ENCODE peak calls at places on chromosomes 6 and 20, in four cellular contexts. One of them, this sample, is unnamed.

GRCh38 chr6:148530394-148530923 is 187.8 kb downstream of the SASH1 start:
- DNase-seq in SW480: no peak
- DNase-seq in GM12892: no peak
- DNase-seq in occipital lobe: peak; percentile 22
- DNase-seq in this sample: no peak

GRCh38 chr6:132569170-132569569 is 952 bp upstream of the TAAR6 start:
- DNase-seq in SW480: no peak
- DNase-seq in GM12892: no peak
- DNase-seq in occipital lobe: peak; percentile 16
- DNase-seq in this sample: no peak

GRCh38 chr6:19757036-19757435 is 80.1 kb upstream of the ID4 start:
- DNase-seq in SW480: no peak
- DNase-seq in GM12892: no peak
- DNase-seq in occipital lobe: no peak
- DNase-seq in this sample: no peak

GRCh38 chr6:39800388-39801032 is 8.3 kb downstream of the DAAM2 start:
- DNase-seq in SW480: no peak
- DNase-seq in GM12892: no peak
- DNase-seq in occipital lobe: no peak
- DNase-seq in this sample: no peak

GRCh38 chr6:10269814-10270472 is 144.9 kb downstream of the TFAP2A start:
- DNase-seq in SW480: no peak
- DNase-seq in GM12892: no peak
- DNase-seq in occipital lobe: no peak
- DNase-seq in this sample: no peak

GRCh38 chr6:150236544-150236943 is 93.7 kb downstream of the PPP1R14C start:
- DNase-seq in SW480: no peak
- DNase-seq in GM12892: no peak
- DNase-seq in occipital lobe: no peak
- DNase-seq in this sample: no peak

GRCh38 chr20:50034567-50035170 is 51.9 kb downstream of the SNAI1 start:
- DNase-seq in SW480: no peak
- DNase-seq in GM12892: no peak
- DNase-seq in occipital lobe: no peak
- DNase-seq in this sample: no peak

GRCh38 chr6:97009781-97010492 is 85.4 kb downstream of the KLHL32 start:
- DNase-seq in SW480: no peak
- DNase-seq in GM12892: no peak
- DNase-seq in occipital lobe: peak; percentile 20
- DNase-seq in this sample: no peak

GRCh38 chr6:106747139-106747538 is 117.8 kb downstream of the QRSL1 start:
- DNase-seq in SW480: peak; percentile 22
- DNase-seq in GM12892: no peak
- DNase-seq in occipital lobe: no peak
- DNase-seq in this sample: no peak

This sample was measured in T-helper 9 cell.